ENCODE peak calls at places on chromosome 1, in five cellular contexts. Z is effector memory CD8-positive, alpha-beta T cell; N is right cardiac atrium; S is CD4-positive, alpha-beta T cell; O is activated CD8-positive, alpha-beta memory T cell treated with anti-CD3 and anti-CD28 coated beads, Interleukin-2, amount 10 ng/mL, durations not matched to agents 7 days and 5 days. A is an unnamed sample.

GRCh38 chr1:95021085-95021484 is 51.7 kb downstream of the ALG14 start:
- ATAC-seq in N (no peak), S (no peak), O (no peak), Z (no peak), A (no peak)

GRCh38 chr1:244322791-244323521 is 128.8 kb downstream of the ADSS2 start:
- ATAC-seq in Z (peak), N (peak), O (peak), S (peak), A (peak)

GRCh38 chr1:183135336-183135735 is 50.7 kb upstream of the LAMC2 start:
- ATAC-seq in Z (no peak), S (no peak), N (no peak), O (no peak), A (no peak)

GRCh38 chr1:244796719-244797406 is 38.6 kb upstream of the COX20 start:
- ATAC-seq in O (no peak), N (peak), Z (peak), S (no peak), A (peak)

GRCh38 chr1:234926574-234927311 is 201.9 kb downstream of the TOMM20 start:
- ATAC-seq in Z (peak), N (no peak), S (peak), O (peak), A (no peak)

GRCh38 chr1:200873671-200874397 is 1.1 kb downstream of the GPR25 start:
- ATAC-seq in O (no peak), N (peak), Z (peak), S (no peak), A (no peak)

GRCh38 chr1:81889166-81889565 is 88.4 kb downstream of the ADGRL2 start:
- ATAC-seq in O (no peak), Z (no peak), N (no peak), S (no peak), A (no peak)

GRCh38 chr1:115781343-115781742 is 12.8 kb upstream of the CASQ2 start:
- ATAC-seq in S (no peak), N (no peak), O (no peak), Z (no peak), A (no peak)

GRCh38 chr1:210143465-210144062 is 89.0 kb upstream of the SERTAD4 start:
- ATAC-seq in S (no peak), N (no peak), O (no peak), Z (no peak), A (no peak)

GRCh38 chr1:234458352-234459027 is 20.5 kb downstream of the TARBP1 start:
- ATAC-seq in N (no peak), Z (no peak), S (no peak), O (no peak), A (no peak)

GRCh38 chr1:115933625-115934024 is 42.7 kb upstream of the SLC22A15 start:
- ATAC-seq in N (no peak), O (no peak), Z (no peak), S (no peak), A (no peak)

GRCh38 chr1:218850367-218850766 is 323.3 kb upstream of the LYPLAL1 start:
- ATAC-seq in S (no peak), N (no peak), O (no peak), Z (no peak), A (no peak)

GRCh38 chr1:112625696-112626095 is 6.1 kb downstream of the CAPZA1 start:
- ATAC-seq in Z (no peak), S (no peak), N (peak), O (no peak), A (no peak)

GRCh38 chr1:186292875-186293274 is 82.2 kb downstream of the TPR start:
- ATAC-seq in S (no peak), N (no peak), Z (no peak), O (no peak), A (no peak)

GRCh38 chr1:231194843-231195516 is 33.1 kb downstream of the TRIM67 start:
- ATAC-seq in O (no peak), S (no peak), N (no peak), Z (no peak), A (no peak)

GRCh38 chr1:27517907-27518718 is 28.1 kb upstream of the WASF2 start:
- ATAC-seq in N (no peak), O (no peak), Z (no peak), S (no peak), A (no peak)

GRCh38 chr1:39178541-39179431 is 25.7 kb upstream of the MACF1 start:
- ATAC-seq in S (no peak), O (no peak), N (peak), Z (no peak), A (peak)

GRCh38 chr1:40394456-40395172 is 21.1 kb downstream of the SMAP2 start:
- ATAC-seq in O (peak), Z (peak), N (no peak), S (peak), A (no peak)

GRCh38 chr1:194658090-194658439 is 1471.7 kb upstream of the B3GALT2 start:
- ATAC-seq in O (no peak), N (no peak), S (no peak), Z (no peak), A (no peak)

GRCh38 chr1:40763742-40764532 is 19.6 kb upstream of the KCNQ4 start:
- ATAC-seq in N (no peak), Z (peak), O (peak), S (peak), A (no peak)